ENCODE peak calls at places on chromosomes 2 and 18, in five cellular contexts. G, O, U, A and E are unnamed samples.
A peak's percentile ranks its signal among the peaks of the same experiment; 100 is the strongest.

GRCh38 chr2:76749858-76750257 is 772.3 kb downstream of the LRRTM4 start:
- DNase-seq in A (no peak), U (no peak), G (no peak), O (no peak), E (no peak)

GRCh38 chr2:168962636-168963035 is 61.5 kb downstream of the G6PC2 start:
- DNase-seq in O (no peak), G (no peak), U (no peak), A (no peak), E (no peak)

GRCh38 chr2:79040967-79041582 is 15.6 kb downstream of the REG3G start:
- DNase-seq in O (no peak), A (no peak), U (no peak), G (no peak), E (no peak)

GRCh38 chr18:44957440-44957839 is 276.8 kb downstream of the SETBP1 start:
- DNase-seq in A (no peak), O (no peak), U (no peak), G (no peak), E (no peak)

GRCh38 chr18:48534364-48534763 is 4.5 kb upstream of the CTIF start:
- DNase-seq in A (peak; percentile 59), U (no peak), G (no peak), O (no peak), E (no peak)

GRCh38 chr2:12766421-12766879 is 49.7 kb downstream of the TRIB2 start:
- DNase-seq in G (no peak), O (no peak), A (peak; percentile 30), U (no peak), E (no peak)

GRCh38 chr2:160657206-160657605 is 163.6 kb upstream of the RBMS1 start:
- DNase-seq in G (no peak), A (peak; percentile 64), O (no peak), U (no peak), E (peak; percentile 90)

GRCh38 chr2:43708891-43709290 is 32.7 kb upstream of the C1GALT1C1L start:
- DNase-seq in O (no peak), G (no peak), U (no peak), A (no peak), E (no peak)

GRCh38 chr2:6249557-6249956 is 557.4 kb downstream of the SOX11 start:
- DNase-seq in A (no peak), G (no peak), U (no peak), O (no peak), E (no peak)

GRCh38 chr2:31580321-31581117 is at the start of gene SRD5A2:
- DNase-seq in A (no peak), O (no peak), U (no peak), G (no peak), E (no peak)

GRCh38 chr2:88845772-88846661 is 154.5 kb downstream of the RPIA start:
- DNase-seq in G (no peak), O (no peak), U (no peak), A (no peak), E (no peak)

GRCh38 chr2:120988051-120988707 is 252.5 kb downstream of the GLI2 start:
- DNase-seq in U (no peak), G (no peak), A (no peak), O (no peak), E (no peak)

GRCh38 chr2:190465060-190465459 is 56.9 kb downstream of the MFSD6 start:
- DNase-seq in O (no peak), G (no peak), U (no peak), A (no peak), E (no peak)

GRCh38 chr2:73112026-73112912 is 479 bp downstream of the RAB11FIP5 start:
- DNase-seq in G (peak; percentile 28), O (peak; percentile 28), U (no peak), A (peak; percentile 59), E (no peak)

GRCh38 chr2:143110759-143111428 is 18.3 kb upstream of the ARHGAP15 start:
- DNase-seq in O (peak; percentile 20), A (peak; percentile 78), G (peak; percentile 32), U (peak; percentile 25), E (peak; percentile 69)

GRCh38 chr2:219723311-219723710 is 95.9 kb downstream of the SLC4A3 start:
- DNase-seq in O (no peak), U (no peak), A (no peak), G (no peak), E (no peak)